ENCODE peak calls at places on chromosome 17, in six cellular contexts. One of them, this sample, is unnamed.

GRCh38 chr17:6627019-6627418 is 13.5 kb downstream of the KIAA0753 start:
- DNase-seq in Calu3: no peak
- DNase-seq in CD8-positive, alpha-beta T cell: no peak
- DNase-seq in left ventricle myocardium inferior: no peak
- DNase-seq in fibroblast of lung: peak; percentile 38
- DNase-seq in fibroblast of pulmonary artery: peak; percentile 45
- DNase-seq in this sample: peak; percentile 30

GRCh38 chr17:58282442-58282841 is 1.7 kb upstream of the MPO start:
- DNase-seq in Calu3: no peak
- DNase-seq in CD8-positive, alpha-beta T cell: no peak
- DNase-seq in left ventricle myocardium inferior: no peak
- DNase-seq in fibroblast of pulmonary artery: no peak
- DNase-seq in fibroblast of lung: no peak
- DNase-seq in this sample: no peak

GRCh38 chr17:83118071-83118841 is 38.8 kb downstream of the METRNL start:
- DNase-seq in fibroblast of lung: no peak
- DNase-seq in Calu3: no peak
- DNase-seq in CD8-positive, alpha-beta T cell: no peak
- DNase-seq in fibroblast of pulmonary artery: no peak
- DNase-seq in left ventricle myocardium inferior: peak; percentile 9
- DNase-seq in this sample: no peak

GRCh38 chr17:57498443-57498842 is 242.1 kb downstream of the MSI2 start:
- DNase-seq in left ventricle myocardium inferior: no peak
- DNase-seq in CD8-positive, alpha-beta T cell: no peak
- DNase-seq in Calu3: no peak
- DNase-seq in fibroblast of pulmonary artery: no peak
- DNase-seq in fibroblast of lung: no peak
- DNase-seq in this sample: no peak

GRCh38 chr17:80252871-80253270 is 7.8 kb upstream of the RNF213 start:
- DNase-seq in fibroblast of pulmonary artery: peak; percentile 20
- DNase-seq in CD8-positive, alpha-beta T cell: peak; percentile 77
- DNase-seq in Calu3: peak; percentile 93
- DNase-seq in left ventricle myocardium inferior: peak; percentile 40
- DNase-seq in fibroblast of lung: peak; percentile 6
- DNase-seq in this sample: no peak

GRCh38 chr17:50147841-50148225 is 2.6 kb downstream of the PPP1R9B start:
- DNase-seq in left ventricle myocardium inferior: no peak
- DNase-seq in fibroblast of pulmonary artery: peak; percentile 45
- DNase-seq in Calu3: no peak
- DNase-seq in CD8-positive, alpha-beta T cell: no peak
- DNase-seq in fibroblast of lung: peak; percentile 31
- DNase-seq in this sample: no peak

GRCh38 chr17:49187301-49187700 is 23.1 kb downstream of the GNGT2 start:
- DNase-seq in fibroblast of lung: no peak
- DNase-seq in CD8-positive, alpha-beta T cell: no peak
- DNase-seq in Calu3: no peak
- DNase-seq in fibroblast of pulmonary artery: no peak
- DNase-seq in left ventricle myocardium inferior: no peak
- DNase-seq in this sample: no peak

GRCh38 chr17:13728751-13729150 is 127.0 kb upstream of the HS3ST3A1 start:
- DNase-seq in Calu3: no peak
- DNase-seq in fibroblast of pulmonary artery: no peak
- DNase-seq in left ventricle myocardium inferior: no peak
- DNase-seq in CD8-positive, alpha-beta T cell: no peak
- DNase-seq in fibroblast of lung: no peak
- DNase-seq in this sample: peak; percentile 56

GRCh38 chr17:31819578-31819977 is 39.5 kb downstream of the COPRS start:
- DNase-seq in Calu3: no peak
- DNase-seq in left ventricle myocardium inferior: no peak
- DNase-seq in fibroblast of pulmonary artery: no peak
- DNase-seq in CD8-positive, alpha-beta T cell: no peak
- DNase-seq in fibroblast of lung: no peak
- DNase-seq in this sample: no peak

GRCh38 chr17:50634123-50634914 is at the start of gene ABCC3:
- DNase-seq in left ventricle myocardium inferior: peak; percentile 30
- DNase-seq in CD8-positive, alpha-beta T cell: no peak
- DNase-seq in Calu3: peak; percentile 84
- DNase-seq in fibroblast of lung: peak; percentile 50
- DNase-seq in fibroblast of pulmonary artery: peak; percentile 38
- DNase-seq in this sample: no peak

GRCh38 chr17:77392376-77393273 is 251.9 kb downstream of the SEC14L1 start:
- DNase-seq in CD8-positive, alpha-beta T cell: no peak
- DNase-seq in fibroblast of pulmonary artery: no peak
- DNase-seq in left ventricle myocardium inferior: peak; percentile 69
- DNase-seq in Calu3: peak; percentile 56
- DNase-seq in fibroblast of lung: peak; percentile 75
- DNase-seq in this sample: no peak

GRCh38 chr17:2070241-2071023 is 15.5 kb downstream of the HIC1 start:
- DNase-seq in fibroblast of pulmonary artery: no peak
- DNase-seq in fibroblast of lung: no peak
- DNase-seq in CD8-positive, alpha-beta T cell: no peak
- DNase-seq in Calu3: no peak
- DNase-seq in left ventricle myocardium inferior: no peak
- DNase-seq in this sample: no peak

GRCh38 chr17:68601565-68602266 is 549 bp upstream of the FAM20A start:
- DNase-seq in fibroblast of lung: no peak
- DNase-seq in CD8-positive, alpha-beta T cell: no peak
- DNase-seq in left ventricle myocardium inferior: no peak
- DNase-seq in Calu3: no peak
- DNase-seq in fibroblast of pulmonary artery: no peak
- DNase-seq in this sample: no peak

GRCh38 chr17:65888649-65889048 is 303.3 kb downstream of the CEP112 start:
- DNase-seq in fibroblast of pulmonary artery: peak; percentile 72
- DNase-seq in fibroblast of lung: no peak
- DNase-seq in Calu3: no peak
- DNase-seq in left ventricle myocardium inferior: no peak
- DNase-seq in CD8-positive, alpha-beta T cell: no peak
- DNase-seq in this sample: peak; percentile 47

GRCh38 chr17:47952181-47953021 is 5.3 kb downstream of the PRR15L start:
- DNase-seq in fibroblast of lung: no peak
- DNase-seq in CD8-positive, alpha-beta T cell: no peak
- DNase-seq in fibroblast of pulmonary artery: no peak
- DNase-seq in left ventricle myocardium inferior: no peak
- DNase-seq in Calu3: peak; percentile 47
- DNase-seq in this sample: no peak

GRCh38 chr17:7887038-7887481 is 1.5 kb upstream of the CHD3 start:
- DNase-seq in CD8-positive, alpha-beta T cell: no peak
- DNase-seq in fibroblast of pulmonary artery: no peak
- DNase-seq in left ventricle myocardium inferior: no peak
- DNase-seq in Calu3: no peak
- DNase-seq in fibroblast of lung: no peak
- DNase-seq in this sample: no peak
- TF ChIP-seq CTCF in CD8-positive, alpha-beta T cell: no peak
- TF ChIP-seq CTCF in fibroblast of pulmonary artery: peak; percentile 5
- TF ChIP-seq CTCF in left ventricle myocardium inferior: no peak
- TF ChIP-seq CTCF in Calu3: no peak
- TF ChIP-seq CTCF in fibroblast of lung: peak; percentile 8
- TF ChIP-seq CTCF in this sample: no peak

DNA sequence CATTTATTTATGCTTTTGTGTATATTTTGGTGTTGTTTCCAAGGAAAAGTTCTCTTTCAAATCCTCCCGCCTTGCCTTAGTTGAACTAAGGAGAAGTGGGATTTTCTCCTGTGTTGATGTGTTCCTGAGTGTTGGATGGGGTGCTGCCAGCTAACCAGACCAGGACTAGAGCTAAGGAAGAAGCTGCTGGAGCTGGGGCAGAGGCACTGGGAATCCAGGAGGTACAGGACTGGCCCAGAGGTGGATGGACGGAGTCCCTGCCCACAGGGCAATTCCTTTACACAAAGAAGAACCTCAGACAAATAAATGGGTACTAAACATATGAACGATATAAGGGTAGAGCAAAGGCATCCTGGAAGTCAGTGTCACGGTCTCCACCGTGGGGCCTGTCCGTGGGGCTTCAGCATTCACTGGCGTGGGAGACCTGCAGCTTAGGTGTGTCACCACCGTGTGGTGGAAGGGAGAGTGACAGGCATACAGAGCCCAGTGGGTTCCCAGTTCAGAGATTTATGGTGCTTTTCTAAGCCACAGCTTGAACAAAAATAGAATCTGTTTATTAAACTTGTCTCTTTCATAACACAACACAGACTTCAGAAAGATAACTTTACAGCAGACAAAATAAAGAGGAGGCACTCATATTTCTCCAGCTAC is 270.7 kb downstream of the NTN1 start:
- DNase-seq in left ventricle myocardium inferior: peak; percentile 36
- DNase-seq in Calu3: peak; percentile 27
- DNase-seq in fibroblast of pulmonary artery: peak; percentile 30
- DNase-seq in fibroblast of lung: peak; percentile 31
- DNase-seq in CD8-positive, alpha-beta T cell: no peak
- DNase-seq in this sample: no peak
- TF ChIP-seq CTCF in left ventricle myocardium inferior: peak; percentile 90
- TF ChIP-seq CTCF in Calu3: peak; percentile 29
- TF ChIP-seq CTCF in fibroblast of pulmonary artery: peak; percentile 67
- TF ChIP-seq CTCF in fibroblast of lung: peak; percentile 68
- TF ChIP-seq CTCF in CD8-positive, alpha-beta T cell: peak; percentile 52
- TF ChIP-seq CTCF in this sample: peak; percentile 71

GRCh38 chr17:43840814-43841213 is 6.2 kb upstream of the CD300LG start:
- DNase-seq in fibroblast of lung: peak; percentile 18
- DNase-seq in fibroblast of pulmonary artery: peak; percentile 69
- DNase-seq in CD8-positive, alpha-beta T cell: no peak
- DNase-seq in left ventricle myocardium inferior: no peak
- DNase-seq in Calu3: peak; percentile 38
- DNase-seq in this sample: no peak
- TF ChIP-seq CTCF in fibroblast of lung: peak; percentile 43
- TF ChIP-seq CTCF in fibroblast of pulmonary artery: peak; percentile 54
- TF ChIP-seq CTCF in CD8-positive, alpha-beta T cell: no peak
- TF ChIP-seq CTCF in left ventricle myocardium inferior: peak; percentile 49
- TF ChIP-seq CTCF in Calu3: peak; percentile 36
- TF ChIP-seq CTCF in this sample: peak; percentile 31

DNA sequence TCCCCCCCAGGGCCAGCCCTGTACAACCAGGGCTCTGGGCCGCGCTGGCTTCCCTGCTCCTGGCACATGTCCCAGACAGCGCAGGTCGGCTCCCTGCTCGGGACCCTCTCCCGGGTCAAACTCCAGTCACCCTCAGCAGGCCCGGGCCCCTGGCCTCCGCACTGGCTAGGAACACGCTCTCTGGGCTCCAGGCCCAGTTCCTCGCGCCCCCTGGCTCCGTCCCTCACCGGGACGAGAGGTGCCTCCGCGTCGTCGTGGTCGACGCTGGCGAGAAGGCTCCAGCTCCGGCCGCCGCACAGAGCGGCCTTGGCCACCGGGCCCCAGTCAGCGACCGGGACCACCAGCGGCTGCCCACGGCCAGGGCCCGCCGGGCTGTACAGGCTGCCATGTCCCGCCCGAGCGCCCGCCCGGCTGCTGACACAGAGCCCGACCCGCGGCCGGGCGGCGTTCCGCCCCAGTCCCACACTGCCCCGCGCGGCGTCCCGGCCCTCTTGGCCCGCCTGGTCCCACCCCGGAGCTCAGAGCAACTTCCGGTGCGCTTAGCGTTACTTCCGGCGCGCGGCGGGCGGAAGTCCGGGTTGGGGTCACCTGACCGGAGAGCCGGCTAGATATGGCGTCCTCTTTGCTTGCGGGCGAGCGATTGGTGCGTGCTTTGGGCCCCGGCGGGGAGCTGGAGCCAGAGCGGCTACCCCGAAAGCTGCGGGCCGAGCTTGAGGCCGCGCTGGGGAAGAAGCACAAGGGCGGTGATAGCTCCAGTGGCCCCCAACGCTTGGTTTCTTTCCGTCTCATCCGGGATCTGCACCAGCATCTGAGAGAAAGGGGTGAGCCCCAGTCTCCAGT is at the start of gene POLDIP2:
- DNase-seq in left ventricle myocardium inferior: peak; percentile 95
- DNase-seq in Calu3: peak; percentile 96
- DNase-seq in CD8-positive, alpha-beta T cell: peak; percentile 96
- DNase-seq in fibroblast of pulmonary artery: peak; percentile 95
- DNase-seq in fibroblast of lung: peak; percentile 94
- DNase-seq in this sample: peak; percentile 91
- TF ChIP-seq CTCF in left ventricle myocardium inferior: no peak
- TF ChIP-seq CTCF in Calu3: no peak
- TF ChIP-seq CTCF in CD8-positive, alpha-beta T cell: no peak
- TF ChIP-seq CTCF in fibroblast of pulmonary artery: no peak
- TF ChIP-seq CTCF in fibroblast of lung: no peak
- TF ChIP-seq CTCF in this sample: peak; percentile 31

DNA sequence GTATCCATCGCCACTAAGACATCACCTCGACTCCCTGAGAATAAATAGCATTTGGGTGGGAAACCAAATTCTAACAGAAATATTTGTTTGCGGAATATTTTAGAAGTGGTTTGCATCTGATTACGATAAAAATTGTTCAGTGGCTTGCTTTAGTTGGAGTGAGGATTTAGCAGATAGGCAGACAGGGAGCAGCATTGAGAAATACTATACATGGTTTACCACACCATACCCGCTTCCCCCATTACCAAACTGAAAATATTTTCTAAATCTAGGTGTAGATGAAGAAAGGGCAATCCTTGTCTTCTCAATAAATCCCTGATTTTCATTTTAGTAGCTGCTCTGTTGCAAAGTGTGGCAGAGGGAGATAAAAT is 895 bp upstream of the BAHCC1 start:
- DNase-seq in CD8-positive, alpha-beta T cell: no peak
- DNase-seq in Calu3: no peak
- DNase-seq in fibroblast of lung: no peak
- DNase-seq in left ventricle myocardium inferior: no peak
- DNase-seq in fibroblast of pulmonary artery: no peak
- DNase-seq in this sample: peak; percentile 16
- TF ChIP-seq CTCF in CD8-positive, alpha-beta T cell: no peak
- TF ChIP-seq CTCF in Calu3: no peak
- TF ChIP-seq CTCF in fibroblast of lung: no peak
- TF ChIP-seq CTCF in left ventricle myocardium inferior: no peak
- TF ChIP-seq CTCF in fibroblast of pulmonary artery: no peak
- TF ChIP-seq CTCF in this sample: peak; percentile 34